ENCODE peak calls at places on chromosomes 13 and 19, in four cellular contexts. One of them, this sample, is unnamed.
A peak's percentile ranks its signal among the peaks of the same experiment; 100 is the strongest.

GRCh38 chr13:111006508-111007031 is 91.7 kb upstream of the ANKRD10 start:
- DNase-seq in PC-3: no peak
- DNase-seq in thoracic aorta: peak; percentile 69
- DNase-seq in transverse colon: peak; percentile 55
- DNase-seq in this sample: peak; percentile 90

GRCh38 chr19:29942404-29943261 is 594 bp downstream of the URI1 start:
- DNase-seq in thoracic aorta: no peak
- DNase-seq in transverse colon: peak; percentile 77
- DNase-seq in PC-3: peak; percentile 35
- DNase-seq in this sample: peak; percentile 66

GRCh38 chr13:50127017-50127725 is 111.9 kb downstream of the KCNRG start:
- DNase-seq in PC-3: no peak
- DNase-seq in thoracic aorta: no peak
- DNase-seq in transverse colon: peak; percentile 65
- DNase-seq in this sample: peak; percentile 81

GRCh38 chr19:34733266-34733825 is 697 bp upstream of the ZNF181 start:
- DNase-seq in PC-3: no peak
- DNase-seq in transverse colon: no peak
- DNase-seq in thoracic aorta: peak; percentile 26
- DNase-seq in this sample: peak; percentile 75

GRCh38 chr13:111202149-111202548 is 87.0 kb downstream of the ARHGEF7 start:
- DNase-seq in transverse colon: no peak
- DNase-seq in thoracic aorta: no peak
- DNase-seq in PC-3: no peak
- DNase-seq in this sample: no peak

GRCh38 chr19:31054430-31054829 is 294.8 kb downstream of the TSHZ3 start:
- DNase-seq in transverse colon: peak; percentile 37
- DNase-seq in thoracic aorta: no peak
- DNase-seq in PC-3: no peak
- DNase-seq in this sample: no peak

GRCh38 chr13:110665491-110666254 is 40.2 kb downstream of the CARS2 start:
- DNase-seq in transverse colon: no peak
- DNase-seq in thoracic aorta: no peak
- DNase-seq in PC-3: no peak
- DNase-seq in this sample: no peak

GRCh38 chr19:275000-275399 is 16.2 kb downstream of the PLPP2 start:
- DNase-seq in transverse colon: no peak
- DNase-seq in thoracic aorta: no peak
- DNase-seq in PC-3: no peak
- DNase-seq in this sample: no peak

GRCh38 chr19:55530996-55531395 is 5.9 kb downstream of the SBK2 start:
- DNase-seq in thoracic aorta: no peak
- DNase-seq in transverse colon: no peak
- DNase-seq in PC-3: no peak
- DNase-seq in this sample: peak; percentile 35

GRCh38 chr13:113816925-113817859 is 46.7 kb downstream of the GAS6 start:
- DNase-seq in transverse colon: peak; percentile 94
- DNase-seq in thoracic aorta: peak; percentile 89
- DNase-seq in PC-3: peak; percentile 81
- DNase-seq in this sample: peak; percentile 91

GRCh38 chr13:99062593-99062992 is 84.7 kb upstream of the DOCK9 start:
- DNase-seq in thoracic aorta: no peak
- DNase-seq in PC-3: peak; percentile 62
- DNase-seq in transverse colon: no peak
- DNase-seq in this sample: peak; percentile 66

GRCh38 chr13:113153810-113154748 is 4.4 kb upstream of the PROZ start:
- DNase-seq in transverse colon: peak; percentile 85
- DNase-seq in PC-3: peak; percentile 50
- DNase-seq in thoracic aorta: peak; percentile 38
- DNase-seq in this sample: peak; percentile 95

GRCh38 chr13:26449063-26449848 is 108.2 kb upstream of the WASF3 start:
- DNase-seq in thoracic aorta: no peak
- DNase-seq in PC-3: peak; percentile 18
- DNase-seq in transverse colon: no peak
- DNase-seq in this sample: no peak

GRCh38 chr19:33486936-33487793 is 34.4 kb downstream of the PEPD start:
- DNase-seq in transverse colon: no peak
- DNase-seq in PC-3: no peak
- DNase-seq in thoracic aorta: no peak
- DNase-seq in this sample: no peak

GRCh38 chr19:18940791-18941627 is at the start of gene HOMER3:
- DNase-seq in PC-3: peak; percentile 72
- DNase-seq in thoracic aorta: peak; percentile 22
- DNase-seq in transverse colon: peak; percentile 85
- DNase-seq in this sample: peak; percentile 84

GRCh38 chr19:45705115-45705514 is 12.6 kb downstream of the QPCTL start:
- DNase-seq in transverse colon: no peak
- DNase-seq in thoracic aorta: no peak
- DNase-seq in PC-3: no peak
- DNase-seq in this sample: no peak

GRCh38 chr19:29476528-29476927 is 49.3 kb upstream of the VSTM2B start:
- DNase-seq in PC-3: no peak
- DNase-seq in thoracic aorta: no peak
- DNase-seq in transverse colon: no peak
- DNase-seq in this sample: no peak

GRCh38 chr13:95229855-95230254 is 71.4 kb downstream of the ABCC4 start:
- DNase-seq in PC-3: no peak
- DNase-seq in transverse colon: no peak
- DNase-seq in thoracic aorta: no peak
- DNase-seq in this sample: no peak

GRCh38 chr13:112227031-112227430 is 149.1 kb upstream of the SPACA7 start:
- DNase-seq in transverse colon: no peak
- DNase-seq in PC-3: no peak
- DNase-seq in thoracic aorta: no peak
- DNase-seq in this sample: no peak

GRCh38 chr13:28492527-28493367 is 2.2 kb downstream of the FLT1 start:
- DNase-seq in thoracic aorta: no peak
- DNase-seq in transverse colon: no peak
- DNase-seq in PC-3: no peak
- DNase-seq in this sample: no peak

GRCh38 chr19:43625918-43626579 is 6.6 kb upstream of the ZNF428 start:
- DNase-seq in transverse colon: no peak
- DNase-seq in thoracic aorta: no peak
- DNase-seq in PC-3: no peak
- DNase-seq in this sample: peak; percentile 61

GRCh38 chr19:14383556-14383897 is 2.3 kb downstream of the ADGRE5 start:
- DNase-seq in transverse colon: peak; percentile 43
- DNase-seq in PC-3: peak; percentile 41
- DNase-seq in thoracic aorta: no peak
- DNase-seq in this sample: peak; percentile 50

GRCh38 chr19:21519488-21519887 is 14.1 kb downstream of the ZNF429 start:
- DNase-seq in thoracic aorta: no peak
- DNase-seq in transverse colon: no peak
- DNase-seq in PC-3: no peak
- DNase-seq in this sample: no peak

GRCh38 chr13:98988277-98988676 is 10.4 kb upstream of the DOCK9 start:
- DNase-seq in PC-3: no peak
- DNase-seq in transverse colon: no peak
- DNase-seq in thoracic aorta: no peak
- DNase-seq in this sample: no peak

GRCh38 chr19:41541990-41542584 is 33.9 kb upstream of the CEACAM21 start:
- DNase-seq in PC-3: peak; percentile 59
- DNase-seq in thoracic aorta: no peak
- DNase-seq in transverse colon: peak; percentile 74
- DNase-seq in this sample: peak; percentile 51

GRCh38 chr19:35142531-35143230 is 374 bp upstream of the FXYD7 start:
- DNase-seq in transverse colon: peak; percentile 67
- DNase-seq in thoracic aorta: no peak
- DNase-seq in PC-3: peak; percentile 63
- DNase-seq in this sample: peak; percentile 81

GRCh38 chr13:97339019-97339988 is 94.7 kb upstream of the RAP2A start:
- DNase-seq in transverse colon: peak; percentile 41
- DNase-seq in PC-3: no peak
- DNase-seq in thoracic aorta: peak; percentile 38
- DNase-seq in this sample: peak; percentile 80

DNA sequence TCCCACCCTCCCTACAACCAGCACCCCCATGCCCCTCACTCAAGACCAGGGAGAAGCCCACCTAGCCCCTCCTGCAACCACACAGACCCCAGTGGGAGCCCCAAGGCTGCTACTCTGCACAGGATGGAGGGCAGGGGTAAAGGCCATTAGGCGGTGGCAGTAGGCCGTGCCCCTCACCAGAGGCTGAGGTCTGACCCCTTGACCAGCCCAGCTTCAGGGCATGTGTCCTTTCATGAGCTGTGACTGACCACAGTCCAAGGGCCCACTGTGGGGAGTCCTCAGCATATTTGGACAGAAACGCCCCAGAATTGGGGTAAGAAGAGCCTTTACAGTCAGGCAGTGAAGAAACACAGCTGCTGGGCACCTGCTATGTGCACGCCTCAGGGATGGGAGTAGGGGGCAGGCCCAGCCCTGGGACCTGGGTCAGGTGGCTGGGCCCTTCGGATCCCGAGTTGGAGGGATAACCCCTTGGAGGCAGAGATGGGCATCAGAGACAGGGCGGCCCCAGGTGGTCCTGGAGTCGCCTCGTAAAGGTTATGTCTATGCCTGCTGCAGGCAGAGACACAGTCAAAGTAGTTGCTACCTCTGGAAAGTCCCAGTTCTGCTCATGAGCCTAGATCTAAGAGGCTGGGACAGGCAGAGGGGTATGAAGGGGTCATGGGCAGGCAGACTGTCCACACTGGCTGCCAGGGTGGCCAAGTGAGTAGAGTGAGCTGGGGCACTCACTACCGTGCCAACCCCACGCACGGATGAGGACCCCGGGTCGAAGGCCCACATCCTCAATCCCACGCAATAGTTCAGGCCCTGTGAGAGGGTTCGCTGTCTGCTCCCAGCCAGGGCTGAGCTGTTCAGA is 1.5 kb upstream of the RPS5 start:
- DNase-seq in PC-3: no peak
- DNase-seq in thoracic aorta: no peak
- DNase-seq in transverse colon: no peak
- DNase-seq in this sample: peak; percentile 55
- H3K4me1 ChIP-seq in PC-3: peaks cover 33% of the 10 kb centered on the region
- H3K4me1 ChIP-seq in thoracic aorta: peaks cover 18% of the 10 kb centered on the region
- H3K4me1 ChIP-seq in transverse colon: peaks cover 17% of the 10 kb centered on the region
- H3K4me1 ChIP-seq in this sample: peaks cover 13% of the 10 kb centered on the region

GRCh38 chr19:16076958-16077611 is 790 bp downstream of the TPM4 start:
- DNase-seq in PC-3: no peak
- DNase-seq in transverse colon: peak; percentile 73
- DNase-seq in thoracic aorta: no peak
- DNase-seq in this sample: peak; percentile 90

GRCh38 chr19:16074488-16075365 is 1.6 kb upstream of the TPM4 start:
- DNase-seq in PC-3: no peak
- DNase-seq in thoracic aorta: no peak
- DNase-seq in transverse colon: peak; percentile 8
- DNase-seq in this sample: no peak

GRCh38 chr19:16075430-16076153 is 703 bp upstream of the TPM4 start:
- DNase-seq in transverse colon: peak; percentile 33
- DNase-seq in thoracic aorta: no peak
- DNase-seq in PC-3: no peak
- DNase-seq in this sample: no peak

GRCh38 chr19:16078311-16078758 is 2.0 kb downstream of the TPM4 start:
- DNase-seq in transverse colon: peak; percentile 45
- DNase-seq in thoracic aorta: no peak
- DNase-seq in PC-3: peak; percentile 67
- DNase-seq in this sample: no peak

GRCh38 chr19:16076154-16076957 is at the start of gene TPM4:
- DNase-seq in PC-3: no peak
- DNase-seq in thoracic aorta: peak; percentile 75
- DNase-seq in transverse colon: peak; percentile 94
- DNase-seq in this sample: peak; percentile 95
- H3K4me1 ChIP-seq in PC-3: peaks cover 39% of the 10 kb centered on the region
- H3K4me1 ChIP-seq in thoracic aorta: peaks cover 37% of the 10 kb centered on the region
- H3K4me1 ChIP-seq in transverse colon: peaks cover 24% of the 10 kb centered on the region
- H3K4me1 ChIP-seq in this sample: peaks cover 4% of the 10 kb centered on the region

GRCh38 chr19:6533746-6534418 is 3.1 kb downstream of the TNFSF9 start:
- DNase-seq in transverse colon: no peak
- DNase-seq in PC-3: no peak
- DNase-seq in thoracic aorta: no peak
- DNase-seq in this sample: no peak
- H3K4me1 ChIP-seq in transverse colon: peaks cover 10% of the 10 kb centered on the region
- H3K4me1 ChIP-seq in PC-3: peaks cover 33% of the 10 kb centered on the region
- H3K4me1 ChIP-seq in thoracic aorta: no peaks in the 10 kb centered on the region
- H3K4me1 ChIP-seq in this sample: peaks cover 2% of the 10 kb centered on the region

DNA sequence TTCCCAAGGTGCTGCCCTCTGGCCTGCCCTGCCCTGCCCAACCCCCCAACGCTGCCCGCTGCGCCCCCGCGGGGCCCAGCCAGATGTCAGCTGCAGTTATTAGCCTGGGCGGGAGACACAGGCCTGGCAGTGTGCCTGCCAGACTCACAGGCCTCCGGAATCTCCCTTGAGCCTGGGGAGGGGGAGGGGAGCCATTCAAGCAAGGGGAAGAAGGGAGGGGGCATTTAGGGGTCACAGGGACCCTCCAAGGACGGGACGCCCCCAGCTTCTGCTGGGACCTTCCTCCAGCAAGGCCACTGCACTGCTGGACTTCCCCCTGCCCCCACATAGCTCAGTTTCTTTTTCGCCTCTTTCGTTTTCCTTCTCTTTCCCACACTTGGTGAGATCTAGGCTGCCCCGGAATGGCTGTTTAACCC is 2.6 kb upstream of the JUNB start:
- DNase-seq in thoracic aorta: no peak
- DNase-seq in PC-3: peak; percentile 63
- DNase-seq in transverse colon: peak; percentile 89
- DNase-seq in this sample: peak; percentile 96
- H3K4me1 ChIP-seq in thoracic aorta: peaks cover 44% of the 10 kb centered on the region
- H3K4me1 ChIP-seq in PC-3: peaks cover 61% of the 10 kb centered on the region
- H3K4me1 ChIP-seq in transverse colon: peaks cover 37% of the 10 kb centered on the region
- H3K4me1 ChIP-seq in this sample: peaks cover 5% of the 10 kb centered on the region

GRCh38 chr19:39321832-39322176 is 1.1 kb upstream of the LRFN1 start:
- DNase-seq in transverse colon: no peak
- DNase-seq in PC-3: no peak
- DNase-seq in thoracic aorta: no peak
- DNase-seq in this sample: no peak
- H3K4me1 ChIP-seq in transverse colon: no peaks in the 10 kb centered on the region
- H3K4me1 ChIP-seq in PC-3: peaks cover 4% of the 10 kb centered on the region
- H3K4me1 ChIP-seq in thoracic aorta: peaks cover 4% of the 10 kb centered on the region
- H3K4me1 ChIP-seq in this sample: no peaks in the 10 kb centered on the region

GRCh38 chr19:4974855-4975469 is 6.0 kb downstream of the KDM4B start:
- DNase-seq in thoracic aorta: no peak
- DNase-seq in transverse colon: no peak
- DNase-seq in PC-3: no peak
- DNase-seq in this sample: peak; percentile 38
- H3K4me1 ChIP-seq in thoracic aorta: peaks cover 38% of the 10 kb centered on the region
- H3K4me1 ChIP-seq in transverse colon: peaks cover 23% of the 10 kb centered on the region
- H3K4me1 ChIP-seq in PC-3: peaks cover 50% of the 10 kb centered on the region
- H3K4me1 ChIP-seq in this sample: peaks cover 25% of the 10 kb centered on the region

DNA sequence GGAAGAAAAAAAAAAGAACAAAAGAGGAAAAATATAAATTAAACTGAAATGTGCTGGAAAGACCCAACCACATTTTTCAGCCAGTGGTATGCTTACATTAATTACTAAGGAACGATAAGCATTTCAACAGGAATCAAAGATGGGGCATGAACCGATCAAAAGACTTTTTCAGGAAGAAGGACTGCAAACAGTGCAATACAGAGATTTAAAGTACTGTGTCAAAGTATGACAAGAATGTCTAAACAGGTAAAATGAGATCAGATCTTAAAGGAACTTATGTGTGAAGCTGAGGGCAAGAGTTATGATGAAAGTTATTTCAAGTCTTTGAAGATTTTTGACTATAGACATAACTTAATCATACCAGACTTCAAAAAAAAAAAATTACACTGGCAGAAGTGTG is 1761.8 kb downstream of the SLITRK5 start:
- DNase-seq in transverse colon: no peak
- DNase-seq in thoracic aorta: no peak
- DNase-seq in PC-3: no peak
- DNase-seq in this sample: no peak
- H3K4me1 ChIP-seq in transverse colon: no peaks in the 10 kb centered on the region
- H3K4me1 ChIP-seq in thoracic aorta: no peaks in the 10 kb centered on the region
- H3K4me1 ChIP-seq in PC-3: no peaks in the 10 kb centered on the region
- H3K4me1 ChIP-seq in this sample: no peaks in the 10 kb centered on the region

This sample was measured in right cardiac atrium.